ENCODE peak calls at places on chromosome 15, in five cellular contexts. Z, X, W, B and L are unnamed samples.
A peak's percentile ranks its signal among the peaks of the same experiment; 100 is the strongest.

GRCh38 chr15:75170203-75170602 is 31.5 kb upstream of the C15orf39 start:
- DNase-seq in Z (no peak), X (no peak), W (no peak), B (no peak), L (no peak)

GRCh38 chr15:62503451-62503850 is 338.4 kb upstream of the C2CD4B start:
- DNase-seq in Z (no peak), X (no peak), W (no peak), B (no peak), L (no peak)

GRCh38 chr15:79595995-79596622 is 164.0 kb downstream of the MINAR1 start:
- DNase-seq in Z (peak; percentile 56), X (peak; percentile 66), W (peak; percentile 95), B (no peak), L (peak; percentile 69)

GRCh38 chr15:41501191-41501917 is 7.7 kb downstream of the ITPKA start:
- DNase-seq in Z (peak; percentile 9), X (no peak), W (no peak), B (no peak), L (no peak)

GRCh38 chr15:72579814-72580213 is 74.7 kb upstream of the GOLGA6B start:
- DNase-seq in Z (no peak), X (no peak), W (no peak), B (no peak), L (no peak)

GRCh38 chr15:59399465-59400102 is 26.9 kb upstream of the MYO1E start:
- DNase-seq in Z (no peak), X (no peak), W (no peak), B (no peak), L (no peak)

GRCh38 chr15:69647160-69647513 is 194.5 kb downstream of the RPLP1 start:
- DNase-seq in Z (no peak), X (no peak), W (no peak), B (no peak), L (no peak)

GRCh38 chr15:73956276-73957086 is 30.2 kb downstream of the LOXL1 start:
- DNase-seq in Z (no peak), X (no peak), W (no peak), B (no peak), L (peak; percentile 86)

GRCh38 chr15:60000113-60000823 is 3.8 kb upstream of the FOXB1 start:
- DNase-seq in Z (no peak), X (no peak), W (no peak), B (no peak), L (no peak)

GRCh38 chr15:66748320-66748779 is 46.3 kb downstream of the SMAD6 start:
- DNase-seq in Z (no peak), X (no peak), W (no peak), B (no peak), L (peak; percentile 28)

GRCh38 chr15:36371509-36371908 is 207.9 kb upstream of the CDIN1 start:
- DNase-seq in Z (no peak), X (no peak), W (no peak), B (no peak), L (no peak)

GRCh38 chr15:99708563-99708962 is 24.7 kb downstream of the LYSMD4 start:
- DNase-seq in Z (peak; percentile 47), X (no peak), W (peak; percentile 61), B (peak; percentile 82), L (no peak)

GRCh38 chr15:83682476-83683162 is 28.7 kb downstream of the ADAMTSL3 start:
- DNase-seq in Z (no peak), X (no peak), W (no peak), B (no peak), L (no peak)

GRCh38 chr15:100201376-100202280 is 140.1 kb downstream of the ADAMTS17 start:
- DNase-seq in Z (no peak), X (peak; percentile 51), W (no peak), B (no peak), L (no peak)

GRCh38 chr15:49215768-49216739 is 46.0 kb downstream of the GALK2 start:
- DNase-seq in Z (peak; percentile 18), X (no peak), W (no peak), B (peak; percentile 63), L (no peak)